ENCODE peak calls at places on chromosomes 3 and 15, in four cellular contexts. Z, P, L and T are unnamed samples.

GRCh38 chr3:115814006-115814405 is 190.7 kb downstream of the GAP43 start:
- DNase-seq in Z (no peak), P (no peak), L (no peak), T (no peak)

GRCh38 chr15:39743611-39744010 is 39.0 kb downstream of the FSIP1 start:
- DNase-seq in Z (no peak), P (no peak), L (no peak), T (no peak)

GRCh38 chr3:185145511-185145910 is 7.3 kb downstream of the C3orf70 start:
- DNase-seq in Z (no peak), P (no peak), L (no peak), T (no peak)

GRCh38 chr15:42691308-42691707 is 45.6 kb downstream of the CDAN1 start:
- DNase-seq in Z (no peak), P (no peak), L (no peak), T (no peak)

GRCh38 chr15:70023064-70023768 is 74.5 kb downstream of the TLE3 start:
- DNase-seq in Z (no peak), P (no peak), L (peak), T (no peak)

GRCh38 chr3:194369522-194370279 is at the start of gene LRRC15:
- DNase-seq in Z (peak), P (peak), L (peak), T (no peak)

GRCh38 chr3:60339310-60339709 is 911.9 kb downstream of the FHIT start:
- DNase-seq in Z (no peak), P (no peak), L (no peak), T (no peak)

GRCh38 chr15:80697316-80697715 is 2.2 kb downstream of the ABHD17C start:
- DNase-seq in Z (no peak), P (no peak), L (no peak), T (no peak)

GRCh38 chr3:59364471-59364870 is 314.6 kb upstream of the CFAP20DC start:
- DNase-seq in Z (no peak), P (no peak), L (peak), T (no peak)

GRCh38 chr3:131224886-131225550 is 156.6 kb upstream of the NUDT16 start:
- DNase-seq in Z (no peak), P (no peak), L (peak), T (no peak)

GRCh38 chr3:129911261-129911861 is 17.9 kb upstream of the TMCC1 start:
- DNase-seq in Z (no peak), P (no peak), L (no peak), T (no peak)
- H3K14ac ChIP-seq in Z (no peak), P (no peak), L (no peak), T (no peak)

DNA sequence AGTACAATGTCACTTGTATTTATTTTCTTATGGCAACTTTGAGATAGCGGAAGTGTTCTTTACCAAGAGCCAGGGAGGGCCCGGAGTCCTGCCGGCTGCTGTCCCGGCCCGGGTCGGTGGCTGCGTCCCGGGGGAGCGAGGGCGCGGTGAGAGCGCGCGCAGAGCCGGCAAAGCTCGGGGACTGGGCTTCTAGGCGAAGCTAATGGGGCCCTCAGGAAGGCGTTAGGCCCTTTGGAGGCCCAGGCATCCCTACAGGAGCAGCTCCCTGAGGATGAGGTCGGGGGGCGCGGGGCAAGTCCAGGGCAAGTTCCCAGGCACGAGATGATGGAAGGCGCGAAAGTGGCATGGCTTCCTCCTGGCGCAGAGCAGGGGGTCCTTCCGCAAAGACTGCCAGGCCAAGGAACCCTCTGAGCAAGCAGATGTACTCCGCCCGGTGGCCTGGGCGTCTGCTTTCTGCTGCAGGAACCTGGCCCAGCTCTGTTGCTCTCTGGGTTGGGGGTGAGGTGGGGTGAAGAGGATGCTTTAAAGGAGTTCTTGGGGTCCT is 13.1 kb downstream of the NR2F2 start:
- DNase-seq in Z (peak), P (no peak), L (no peak), T (no peak)
- H3K14ac ChIP-seq in Z (no peak), P (no peak), L (peak), T (no peak)

GRCh38 chr3:124837065-124837464 is 50.1 kb downstream of the ITGB5 start:
- DNase-seq in Z (no peak), P (no peak), L (no peak), T (no peak)
- H3K14ac ChIP-seq in Z (no peak), P (no peak), L (peak), T (no peak)

GRCh38 chr3:160412477-160412876 is 13.0 kb downstream of the SMC4 start:
- DNase-seq in Z (no peak), P (no peak), L (no peak), T (no peak)
- H3K14ac ChIP-seq in Z (no peak), P (no peak), L (no peak), T (no peak)

DNA sequence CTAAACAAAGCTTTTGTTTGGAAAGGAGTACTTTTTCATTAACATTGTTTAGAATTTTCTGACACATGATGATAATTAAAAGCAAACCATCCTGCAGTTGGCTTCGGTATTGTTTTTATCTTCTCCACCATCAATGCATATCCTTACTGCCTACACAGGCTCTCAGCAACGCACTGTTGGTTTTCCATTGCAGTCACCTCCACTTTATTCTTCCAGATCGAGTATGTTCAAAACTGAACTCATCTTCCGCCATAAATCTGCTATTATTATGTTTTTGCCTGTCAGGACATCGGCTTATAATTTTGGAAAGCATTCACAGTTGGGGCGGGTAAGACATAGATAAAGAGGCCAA is 589 bp upstream of the SENP5 start:
- DNase-seq in Z (no peak), P (no peak), L (no peak), T (no peak)
- H3K14ac ChIP-seq in Z (no peak), P (no peak), L (peak), T (no peak)

DNA sequence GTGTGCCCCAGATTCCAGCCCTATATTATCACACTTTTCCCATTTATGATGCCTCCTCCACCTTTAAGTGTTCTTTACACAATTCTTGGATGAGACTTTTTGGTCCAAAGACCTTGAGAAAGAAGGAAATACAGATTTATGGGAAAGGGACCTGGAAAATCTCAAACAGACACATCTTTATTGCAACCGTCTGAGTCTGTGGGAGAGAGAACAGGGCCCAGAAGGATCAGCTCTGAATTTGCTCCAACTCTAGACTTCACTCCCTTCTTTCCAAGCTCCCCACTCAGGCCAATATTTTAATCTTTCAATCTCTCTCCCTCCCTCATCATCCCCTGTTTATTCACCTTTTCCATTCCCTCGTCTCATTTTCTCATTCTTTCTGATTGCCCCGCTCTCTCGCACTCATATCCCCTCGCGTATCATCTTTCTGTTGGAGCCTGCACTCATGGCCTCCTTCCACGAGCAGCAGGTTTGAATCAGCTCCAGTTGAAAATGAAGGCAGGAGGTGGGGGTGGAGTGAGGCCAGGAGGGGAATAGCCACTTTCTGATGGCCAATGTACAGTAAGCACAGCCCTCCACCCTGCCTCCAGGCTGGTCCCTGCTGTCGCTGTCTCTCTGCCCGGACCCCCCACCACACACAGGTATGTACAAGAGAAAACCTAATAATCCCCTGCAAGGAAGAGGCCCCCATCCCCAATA is 63.6 kb upstream of the BOC start:
- DNase-seq in Z (no peak), P (no peak), L (no peak), T (no peak)
- H3K14ac ChIP-seq in Z (no peak), P (no peak), L (no peak), T (no peak)

GRCh38 chr3:105369501-105370371 is 3.0 kb downstream of the ALCAM start:
- DNase-seq in Z (peak), P (peak), L (peak), T (no peak)

GRCh38 chr3:105367063-105367405 is 325 bp downstream of the ALCAM start:
- DNase-seq in Z (peak), P (no peak), L (no peak), T (no peak)

GRCh38 chr3:105366302-105367062 is at the start of gene ALCAM:
- DNase-seq in Z (peak), P (peak), L (peak), T (peak)

GRCh38 chr3:105367406-105368213 is 901 bp downstream of the ALCAM start:
- DNase-seq in Z (peak), P (peak), L (peak), T (no peak)

DNA sequence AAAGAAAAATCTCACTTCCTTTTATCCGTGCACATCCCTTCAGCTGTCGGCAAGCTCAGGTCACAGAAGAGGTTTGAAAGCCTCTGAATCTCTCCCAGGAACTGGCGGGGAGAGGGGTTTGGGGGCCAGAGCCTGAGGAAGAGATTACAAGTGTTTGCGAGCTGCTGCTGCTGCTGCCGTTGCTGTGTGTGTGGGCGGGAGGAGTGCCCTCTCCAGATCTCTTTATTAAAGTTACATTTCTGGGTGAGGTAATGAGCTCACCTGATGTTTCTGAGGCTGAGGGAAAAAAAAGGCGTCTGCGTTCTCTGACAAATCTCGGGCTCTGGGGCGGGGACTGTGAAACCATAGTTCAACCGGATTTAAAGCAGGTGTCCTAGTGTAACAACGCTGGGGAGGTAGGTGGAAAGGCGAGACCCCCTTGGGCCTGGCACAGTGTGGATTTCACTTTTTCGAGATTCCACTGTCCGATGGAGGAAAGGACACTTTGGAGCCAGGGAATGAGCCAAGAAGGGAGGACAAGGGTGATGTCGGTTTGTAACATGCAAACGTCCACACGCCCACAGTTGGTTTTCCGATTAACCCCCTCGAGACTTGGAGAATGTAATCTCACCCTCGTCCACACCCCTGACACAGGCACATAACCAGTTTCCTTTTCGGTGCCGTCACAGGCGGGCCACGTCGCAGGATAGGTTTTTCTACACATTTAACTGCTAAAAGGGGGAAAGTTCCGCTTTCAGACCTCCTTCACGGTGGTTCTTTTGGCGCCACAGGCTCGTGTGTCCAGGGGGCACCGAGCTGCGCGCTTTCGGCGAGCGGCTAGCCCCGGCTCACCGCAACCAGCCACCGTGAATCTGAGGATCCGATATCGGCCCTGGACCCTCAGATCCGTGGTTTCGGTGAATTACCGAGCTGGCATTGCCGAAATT is 2.1 kb downstream of the ALCAM start:
- DNase-seq in Z (peak), P (peak), L (peak), T (no peak)
- H3K14ac ChIP-seq in Z (peak), P (no peak), L (peak), T (no peak)